ENCODE peak calls at places on chromosomes 4 and X, in eight cellular contexts. C is MCF 10A, Y is tibial artery, T is epithelial cell of proximal tubule, F is breast epithelium, Z is RWPE1, E is bronchial epithelial cell, J is nephron progenitor cell. G is an unnamed sample.

GRCh38 chr4:184384810-184385557 is 89.4 kb downstream of the IRF2 start:
- DNase-seq in C (no peak), Y (no peak), T (no peak), F (no peak), Z (no peak), E (no peak), J (no peak), G (no peak)

GRCh38 chr4:139014391-139015268 is 951 bp upstream of the NOCT start:
- DNase-seq in C (peak; percentile 93), Y (no peak), T (peak; percentile 96), F (no peak), Z (peak; percentile 94), E (peak; percentile 98), J (no peak), G (no peak)

GRCh38 chrX:49879656-49880277 is 483 bp downstream of the USP27X start:
- DNase-seq in C (no peak), Y (no peak), T (no peak), F (no peak), Z (peak; percentile 0), E (no peak), J (no peak), G (no peak)

GRCh38 chr4:132266374-132266773 is 882.7 kb upstream of the PCDH10 start:
- DNase-seq in C (no peak), Y (no peak), T (no peak), F (no peak), Z (no peak), E (no peak), J (no peak), G (no peak)

GRCh38 chr4:138182838-138183426 is 59.2 kb downstream of the SLC7A11 start:
- DNase-seq in C (peak; percentile 54), Y (no peak), T (peak; percentile 18), F (no peak), Z (peak; percentile 23), E (peak; percentile 74), J (peak; percentile 7), G (no peak)

GRCh38 chr4:140158234-140159030 is 4.4 kb upstream of the MAML3 start:
- DNase-seq in C (peak; percentile 24), Y (no peak), T (no peak), F (no peak), Z (no peak), E (no peak), J (no peak), G (no peak)

GRCh38 chr4:175290401-175290800 is 372.2 kb downstream of the ADAM29 start:
- DNase-seq in C (peak; percentile 30), Y (no peak), T (no peak), F (no peak), Z (no peak), E (no peak), J (no peak), G (no peak)

GRCh38 chrX:30995705-30996104 is 76.1 kb downstream of the FTHL17 start:
- DNase-seq in C (no peak), Y (no peak), T (no peak), F (no peak), Z (no peak), E (no peak), J (no peak), G (no peak)

GRCh38 chr4:119746951-119747350 is 118.3 kb upstream of the PDE5A start:
- DNase-seq in C (no peak), Y (no peak), T (no peak), F (no peak), Z (no peak), E (no peak), J (no peak), G (no peak)

GRCh38 chr4:152956650-152957436 is 20.7 kb downstream of the FHDC1 start:
- DNase-seq in C (no peak), Y (no peak), T (no peak), F (no peak), Z (no peak), E (peak; percentile 63), J (peak; percentile 53), G (no peak)

GRCh38 chr4:20254517-20255250 is 3.0 kb downstream of the SLIT2 start:
- DNase-seq in C (no peak), Y (peak; percentile 31), T (no peak), F (no peak), Z (no peak), E (no peak), J (peak; percentile 75), G (peak; percentile 46)

GRCh38 chr4:136495076-136495475 is 1037.2 kb downstream of the PCDH18 start:
- DNase-seq in C (no peak), Y (no peak), T (no peak), F (no peak), Z (no peak), E (no peak), J (no peak), G (no peak)

GRCh38 chr4:112075129-112075753 is 70.0 kb upstream of the FAM241A start:
- DNase-seq in C (peak; percentile 73), Y (no peak), T (no peak), F (no peak), Z (peak; percentile 52), E (peak; percentile 73), J (peak; percentile 15), G (no peak)

GRCh38 chr4:53659112-53659511 is 67.8 kb upstream of the LNX1 start:
- DNase-seq in C (no peak), Y (no peak), T (no peak), F (no peak), Z (no peak), E (no peak), J (no peak), G (no peak)

GRCh38 chr4:54101190-54102041 is 1.5 kb downstream of the GSX2 start:
- DNase-seq in C (no peak), Y (no peak), T (no peak), F (no peak), Z (no peak), E (no peak), J (no peak), G (no peak)

GRCh38 chr4:75769044-75769443 is 44.7 kb downstream of the USO1 start:
- DNase-seq in C (no peak), Y (no peak), T (no peak), F (no peak), Z (no peak), E (no peak), J (no peak), G (no peak)

GRCh38 chrX:9912341-9912740 is 54.8 kb upstream of the CLDN34 start:
- DNase-seq in C (peak; percentile 51), Y (no peak), T (no peak), F (no peak), Z (peak; percentile 29), E (peak; percentile 88), J (peak; percentile 38), G (no peak)

GRCh38 chr4:100977746-100978397 is 369.5 kb downstream of the PPP3CA start:
- DNase-seq in C (peak; percentile 77), Y (no peak), T (no peak), F (no peak), Z (no peak), E (no peak), J (no peak), G (no peak)

GRCh38 chr4:147790412-147790811 is 58.5 kb downstream of the ARHGAP10 start:
- DNase-seq in C (peak; percentile 29), Y (no peak), T (no peak), F (no peak), Z (peak; percentile 38), E (peak; percentile 80), J (no peak), G (no peak)

GRCh38 chrX:11117751-11118150 is 6.6 kb downstream of the HCCS start:
- DNase-seq in C (no peak), Y (no peak), T (no peak), F (no peak), Z (no peak), E (no peak), J (no peak), G (no peak)

GRCh38 chr4:57442834-57443291 is 332.7 kb upstream of the IGFBP7 start:
- DNase-seq in C (peak; percentile 70), Y (peak; percentile 28), T (no peak), F (no peak), Z (peak; percentile 44), E (peak; percentile 47), J (peak; percentile 67), G (no peak)
- TF ChIP-seq CTCF in C (peak; percentile 91), Y (peak; percentile 68), T (peak; percentile 92), F (peak; percentile 48), Z (peak; percentile 86), E (peak; percentile 84), J (peak; percentile 90), G (peak; percentile 64)

DNA sequence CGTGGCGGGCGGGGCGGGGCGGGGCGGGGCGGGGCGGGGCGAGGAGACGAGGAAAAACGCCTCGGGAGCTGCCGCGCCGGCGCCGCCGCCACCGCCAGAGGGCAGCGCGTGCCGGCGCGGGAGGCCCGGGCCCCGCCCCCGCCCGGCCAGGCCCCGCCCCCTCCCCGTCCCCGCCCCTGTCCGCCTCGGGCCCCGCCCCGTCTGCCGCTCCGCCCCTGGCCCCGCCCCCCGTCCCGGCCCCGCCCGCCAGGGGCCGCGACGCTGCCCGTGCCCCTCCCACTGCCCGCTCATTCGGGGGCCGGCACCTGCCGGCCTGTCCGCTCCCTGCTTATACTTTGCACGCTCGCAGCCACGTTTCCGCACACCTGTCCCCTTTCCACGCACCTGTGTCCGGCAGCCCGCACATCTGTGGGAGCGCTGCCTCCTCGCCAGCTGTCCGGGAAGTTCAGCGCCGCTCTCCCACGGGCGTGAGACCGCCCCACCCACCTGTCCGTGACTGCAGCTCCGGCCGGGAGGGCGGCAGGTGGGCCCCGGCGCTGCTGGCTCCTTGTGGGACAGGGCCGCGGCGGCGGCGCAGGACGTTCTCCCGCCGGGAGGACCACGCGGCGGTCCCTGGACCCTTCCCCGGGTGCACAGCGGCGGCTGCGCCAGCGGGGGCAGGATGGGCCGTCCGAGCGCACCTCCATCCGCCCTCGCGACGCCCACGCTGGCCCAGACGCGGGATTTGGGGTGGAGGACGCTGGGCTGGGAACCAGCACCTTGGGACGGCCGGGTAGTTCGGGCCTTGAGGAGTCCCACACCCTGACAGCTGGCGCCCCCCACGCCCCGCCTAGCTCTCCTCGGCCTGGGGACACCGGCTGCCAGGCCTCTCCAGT is 1.5 kb upstream of the FGFRL1 start:
- DNase-seq in C (peak; percentile 56), Y (peak; percentile 55), T (no peak), F (peak; percentile 64), Z (peak; percentile 63), E (no peak), J (peak; percentile 80), G (peak; percentile 79)
- TF ChIP-seq CTCF in C (peak; percentile 6), Y (peak; percentile 18), T (peak; percentile 22), F (peak; percentile 28), Z (no peak), E (peak; percentile 12), J (peak; percentile 16), G (no peak)

GRCh38 chrX:129754266-129755024 is 15.7 kb downstream of the XPNPEP2 start:
- DNase-seq in C (no peak), Y (no peak), T (no peak), F (no peak), Z (no peak), E (no peak), J (no peak), G (no peak)
- TF ChIP-seq CTCF in C (peak; percentile 27), Y (no peak), T (peak; percentile 58), F (no peak), Z (no peak), E (peak; percentile 37), J (peak; percentile 36), G (peak; percentile 23)

DNA sequence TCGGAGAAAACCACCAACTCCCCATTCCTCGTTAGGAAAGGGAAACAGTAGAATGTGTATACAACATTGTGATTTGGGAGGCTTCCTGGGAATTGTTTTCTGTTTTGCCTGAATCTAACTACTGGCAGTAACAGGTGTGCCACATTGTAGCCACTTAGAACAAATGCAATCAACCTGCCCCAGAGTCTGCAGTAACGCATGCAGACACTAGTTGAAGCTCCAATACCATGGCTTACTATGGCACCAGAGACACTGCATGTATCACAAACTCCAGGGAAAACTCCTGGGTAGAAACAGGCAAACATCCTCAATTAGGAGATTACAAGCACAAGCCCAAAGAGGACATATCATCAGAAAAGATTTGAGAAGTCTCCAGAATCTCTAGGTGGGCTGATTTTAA is 154.2 kb upstream of the NEIL3 start:
- DNase-seq in C (peak; percentile 1), Y (no peak), T (no peak), F (no peak), Z (no peak), E (no peak), J (no peak), G (no peak)
- TF ChIP-seq CTCF in C (no peak), Y (no peak), T (peak; percentile 32), F (no peak), Z (no peak), E (no peak), J (no peak), G (no peak)